ENCODE peak calls at places on chromosomes 16 and 17, in ten cellular contexts. I is PC-3, A is GM23248, Q is OCI-LY7, L is MM.1S, M is PC-9, U is HCT116, O is GM23338, P is SK-N-SH, J is Karpas-422. V is an unnamed sample.
A peak's percentile ranks its signal among the peaks of the same experiment; 100 is the strongest.

GRCh38 chr16:57384248-57385070 is 12.2 kb downstream of the CX3CL1 start:
- DNase-seq in A (no peak), Q (peak; percentile 24), J (no peak), M (no peak), L (no peak), I (no peak), P (no peak), U (no peak), O (no peak), V (no peak)

GRCh38 chr16:70685938-70686375 is at the start of gene MTSS2:
- DNase-seq in M (peak; percentile 82), U (peak; percentile 35), A (peak; percentile 95), Q (no peak), O (peak; percentile 92), L (peak; percentile 27), J (no peak), I (peak; percentile 78), P (peak; percentile 97), V (peak; percentile 95)

GRCh38 chr16:26623442-26623841 is 443.3 kb upstream of the C16orf82 start:
- DNase-seq in J (no peak), A (no peak), P (no peak), U (no peak), I (no peak), M (no peak), Q (no peak), O (no peak), L (no peak), V (no peak)

GRCh38 chr16:70475054-70475871 is 20.9 kb downstream of the FCSK start:
- DNase-seq in J (peak; percentile 66), U (no peak), A (no peak), P (no peak), Q (no peak), O (no peak), M (peak; percentile 15), L (no peak), I (no peak), V (no peak)

GRCh38 chr17:7005716-7006115 is 6.7 kb upstream of the RNASEK start:
- DNase-seq in U (no peak), L (no peak), O (no peak), I (no peak), M (no peak), Q (no peak), A (no peak), P (no peak), J (no peak), V (no peak)

GRCh38 chr17:66431910-66432309 is 129.5 kb downstream of the PRKCA start:
- DNase-seq in L (no peak), U (no peak), A (peak; percentile 92), M (no peak), O (no peak), Q (no peak), P (no peak), I (peak; percentile 93), J (no peak), V (no peak)

GRCh38 chr16:74896389-74897370 is 88.2 kb downstream of the WDR59 start:
- DNase-seq in Q (no peak), M (peak; percentile 26), P (no peak), L (no peak), U (peak; percentile 27), O (no peak), I (peak; percentile 76), J (no peak), A (peak; percentile 89), V (no peak)

GRCh38 chr17:79843475-79843916 is 4.3 kb upstream of the CBX4 start:
- DNase-seq in Q (no peak), M (no peak), J (no peak), L (no peak), P (no peak), U (no peak), O (no peak), I (no peak), A (peak; percentile 45), V (peak; percentile 51)

GRCh38 chr16:80803341-80804060 is 897 bp downstream of the CDYL2 start:
- DNase-seq in M (no peak), O (peak; percentile 58), J (no peak), Q (peak; percentile 21), A (peak; percentile 61), P (peak; percentile 66), I (peak; percentile 12), L (no peak), U (no peak), V (peak; percentile 53)

GRCh38 chr17:80899402-80900268 is 92.0 kb upstream of the CHMP6 start:
- DNase-seq in Q (peak; percentile 45), I (peak; percentile 60), M (peak; percentile 23), L (no peak), U (peak; percentile 40), P (peak; percentile 87), J (peak; percentile 93), A (peak; percentile 58), O (peak; percentile 87), V (peak; percentile 62)

GRCh38 chr16:69316595-69317034 is 5.5 kb downstream of the VPS4A start:
- DNase-seq in Q (no peak), O (no peak), J (no peak), L (no peak), I (no peak), P (no peak), M (no peak), A (no peak), U (no peak), V (no peak)

GRCh38 chr16:5025171-5025632 is 8.5 kb downstream of the NAGPA start:
- DNase-seq in I (no peak), P (no peak), Q (peak; percentile 49), L (no peak), A (peak; percentile 16), J (peak; percentile 80), U (no peak), O (peak; percentile 92), M (no peak), V (no peak)

GRCh38 chr17:29617481-29618271 is 5.0 kb downstream of the CORO6 start:
- DNase-seq in O (peak; percentile 86), U (peak; percentile 50), M (no peak), I (peak; percentile 74), Q (peak; percentile 87), L (peak; percentile 90), A (peak; percentile 50), J (peak; percentile 95), P (no peak), V (peak; percentile 83)

DNA sequence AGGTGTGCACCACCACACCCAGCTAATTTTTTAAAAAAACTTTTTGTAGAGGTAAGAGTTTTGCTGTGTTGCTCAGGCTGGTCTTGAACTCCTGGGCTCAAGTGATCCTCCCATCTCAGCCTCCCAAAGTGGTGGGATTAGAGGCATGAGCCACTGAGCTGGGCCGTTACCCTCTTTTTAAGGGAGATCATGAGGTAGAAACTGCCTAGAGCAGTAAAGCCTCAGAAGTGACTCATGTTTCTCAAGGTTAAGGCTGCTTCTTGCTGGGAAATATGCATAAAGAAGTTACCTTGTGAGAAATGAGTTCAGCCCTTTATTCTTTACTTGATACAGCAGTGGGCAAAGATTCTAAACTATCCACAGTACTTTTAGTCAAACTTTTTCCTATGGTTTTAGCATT is 38.2 kb downstream of the GRB2 start:
- DNase-seq in U (no peak), P (no peak), J (no peak), Q (no peak), M (no peak), L (no peak), I (peak; percentile 67), A (peak; percentile 32), O (no peak), V (peak; percentile 54)
- H3K4me1 ChIP-seq in U (peaks cover 20% of the 10 kb centered on the region), P (peaks cover 28% of the 10 kb centered on the region), J (peaks cover 93% of the 10 kb centered on the region), Q (peaks cover 100% of the 10 kb centered on the region), M (peaks cover 42% of the 10 kb centered on the region), L (no peaks in the 10 kb centered on the region), I (peaks cover 55% of the 10 kb centered on the region), A (peaks cover 13% of the 10 kb centered on the region), O (peaks cover 52% of the 10 kb centered on the region), V (peaks cover 17% of the 10 kb centered on the region)

GRCh38 chr16:66447491-66447890 is 20.4 kb downstream of the BEAN1 start:
- DNase-seq in U (no peak), L (no peak), A (no peak), Q (no peak), O (no peak), M (no peak), P (no peak), J (no peak), I (no peak), V (no peak)
- H3K9me2 ChIP-seq in U (no peaks in the 10 kb centered on the region), L (no peaks in the 10 kb centered on the region), A (no peaks in the 10 kb centered on the region), Q (no peaks in the 10 kb centered on the region), O (no peaks in the 10 kb centered on the region), M (no peaks in the 10 kb centered on the region), P (no peaks in the 10 kb centered on the region), J (no peaks in the 10 kb centered on the region), I (no peaks in the 10 kb centered on the region), V (no peaks in the 10 kb centered on the region)

DNA sequence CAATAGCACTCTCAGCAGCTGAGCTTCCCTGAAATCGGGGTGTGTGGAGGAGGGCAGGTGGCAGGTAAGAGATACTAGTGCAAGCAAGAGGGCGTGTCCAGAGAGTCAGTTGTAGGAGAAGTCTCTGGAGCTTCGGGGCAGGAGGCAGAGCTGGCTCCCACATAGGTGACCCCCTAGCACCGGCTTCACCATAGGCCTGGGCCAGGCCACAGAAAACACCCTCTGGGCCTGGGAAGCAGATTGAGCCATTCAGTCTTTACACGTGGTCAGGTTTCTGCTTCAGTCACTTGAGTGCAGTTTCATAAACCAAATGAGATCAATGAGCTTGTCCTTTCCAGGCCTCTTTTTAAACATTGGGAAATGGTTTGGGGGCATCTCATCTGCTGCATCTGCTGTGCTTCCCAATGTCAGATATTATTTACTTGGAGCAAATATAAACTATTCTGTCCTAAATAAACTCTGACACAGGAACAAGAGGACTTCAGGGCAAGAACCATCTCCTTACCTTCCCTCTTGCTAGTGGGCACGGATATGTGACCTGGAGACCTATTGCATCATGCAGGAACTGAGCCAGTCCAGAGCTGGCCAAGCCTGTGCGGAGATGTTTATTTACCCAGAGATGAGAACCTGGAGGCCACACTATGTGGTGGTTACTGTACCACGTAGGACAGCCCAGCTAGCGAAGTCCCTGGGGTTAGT is 16.1 kb downstream of the CCR7 start:
- DNase-seq in P (peak; percentile 47), I (peak; percentile 66), U (no peak), J (no peak), O (no peak), Q (no peak), A (peak; percentile 60), L (no peak), M (peak; percentile 48), V (no peak)
- H3K4me1 ChIP-seq in P (peaks cover 15% of the 10 kb centered on the region), I (peaks cover 32% of the 10 kb centered on the region), U (peaks cover 6% of the 10 kb centered on the region), J (no peaks in the 10 kb centered on the region), O (no peaks in the 10 kb centered on the region), Q (peaks cover 39% of the 10 kb centered on the region), A (peaks cover 60% of the 10 kb centered on the region), L (peaks cover 1% of the 10 kb centered on the region), M (peaks cover 51% of the 10 kb centered on the region), V (peaks cover 43% of the 10 kb centered on the region)

GRCh38 chr16:15495898-15496297 is 61.5 kb downstream of the BMERB1 start:
- DNase-seq in P (no peak), J (no peak), Q (no peak), I (no peak), U (no peak), M (no peak), L (no peak), A (no peak), O (no peak), V (no peak)

GRCh38 chr16:15492091-15492740 is 57.8 kb downstream of the BMERB1 start:
- DNase-seq in M (no peak), Q (peak; percentile 7), A (no peak), I (no peak), J (no peak), U (no peak), L (no peak), P (no peak), O (no peak), V (no peak)

GRCh38 chr16:15493416-15494181 is 59.2 kb downstream of the BMERB1 start:
- DNase-seq in P (no peak), L (no peak), M (no peak), O (no peak), I (no peak), A (peak; percentile 88), Q (no peak), U (no peak), J (no peak), V (no peak)

GRCh38 chr16:15491430-15491829 is 57.0 kb downstream of the BMERB1 start:
- DNase-seq in U (no peak), O (no peak), L (no peak), A (no peak), J (no peak), I (no peak), P (no peak), M (no peak), Q (no peak), V (no peak)

GRCh38 chr16:15494231-15494630 is 59.8 kb downstream of the BMERB1 start:
- DNase-seq in I (peak; percentile 19), P (no peak), A (peak; percentile 77), L (no peak), Q (no peak), J (no peak), M (no peak), O (no peak), U (peak; percentile 92), V (no peak)
- H3K9me2 ChIP-seq in I (no peaks in the 10 kb centered on the region), P (no peaks in the 10 kb centered on the region), A (peaks cover 4% of the 10 kb centered on the region), L (no peaks in the 10 kb centered on the region), Q (no peaks in the 10 kb centered on the region), J (no peaks in the 10 kb centered on the region), M (no peaks in the 10 kb centered on the region), O (peaks cover 3% of the 10 kb centered on the region), U (no peaks in the 10 kb centered on the region), V (no peaks in the 10 kb centered on the region)